ENCODE peak calls at places on chromosomes 3 and 15, in nine cellular contexts. S is ovary, N is H1, F is suprapubic skin, Q is spleen, O is heart left ventricle, D is endothelial cell of umbilical vein, E is body of pancreas, L is A549. A is an unnamed sample.

GRCh38 chr3:109161487-109162108 is 25.1 kb downstream of the C3orf85 start:
- DNase-seq in N (no peak), E (no peak), F (no peak), L (peak; percentile 17), O (no peak), D (no peak), S (no peak), Q (no peak), A (no peak)

GRCh38 chr3:178289544-178290160 is 246.6 kb upstream of the KCNMB2 start:
- DNase-seq in F (no peak), E (no peak), O (peak; percentile 52), N (no peak), Q (no peak), L (no peak), D (no peak), S (peak; percentile 38), A (no peak)

GRCh38 chr15:33031324-33031736 is 163.2 kb downstream of the FMN1 start:
- DNase-seq in E (peak; percentile 31), L (no peak), Q (no peak), D (no peak), F (no peak), O (no peak), S (no peak), N (no peak), A (no peak)

GRCh38 chr3:184652465-184652864 is 59.4 kb downstream of the MAGEF1 start:
- DNase-seq in L (no peak), S (no peak), N (no peak), D (no peak), O (no peak), Q (no peak), E (no peak), F (no peak), A (peak; percentile 71)

GRCh38 chr3:129063841-129064482 is 3.4 kb downstream of the GP9 start:
- DNase-seq in O (no peak), D (no peak), Q (peak; percentile 55), N (no peak), E (no peak), S (no peak), L (no peak), F (peak; percentile 53), A (no peak)

GRCh38 chr3:177641206-177641605 is 443.9 kb upstream of the TBL1XR1 start:
- DNase-seq in S (no peak), E (no peak), O (no peak), L (no peak), D (no peak), F (no peak), Q (no peak), N (no peak), A (no peak)

GRCh38 chr15:98292442-98293240 is 332.1 kb downstream of the ARRDC4 start:
- DNase-seq in Q (no peak), E (peak; percentile 32), S (no peak), O (peak; percentile 37), N (peak; percentile 93), D (peak; percentile 6), F (no peak), L (peak; percentile 56), A (peak; percentile 60)

GRCh38 chr15:34214135-34214534 is 4.2 kb upstream of the KATNBL1 start:
- DNase-seq in L (no peak), E (no peak), D (no peak), Q (no peak), N (peak; percentile 54), F (no peak), O (no peak), S (no peak), A (no peak)

GRCh38 chr15:78033864-78034263 is 43.6 kb downstream of the TBC1D2B start:
- DNase-seq in Q (no peak), F (no peak), O (no peak), L (no peak), N (no peak), S (no peak), E (no peak), D (peak; percentile 63), A (peak; percentile 40)

GRCh38 chr3:177606891-177607290 is 409.6 kb upstream of the TBL1XR1 start:
- DNase-seq in O (no peak), S (no peak), E (peak; percentile 61), F (no peak), Q (no peak), N (no peak), D (no peak), L (no peak), A (no peak)

GRCh38 chr3:110868106-110868505 is 203.5 kb upstream of the NECTIN3 start:
- DNase-seq in D (no peak), F (no peak), N (no peak), Q (no peak), E (no peak), O (no peak), L (no peak), S (no peak), A (no peak)

GRCh38 chr15:83210619-83211018 is 3.0 kb upstream of the HDGFL3 start:
- DNase-seq in S (no peak), D (no peak), E (peak; percentile 55), O (no peak), L (no peak), Q (no peak), F (no peak), N (no peak), A (no peak)

GRCh38 chr3:168517514-168518071 is 421.9 kb upstream of the GOLIM4 start:
- DNase-seq in S (no peak), L (no peak), N (no peak), E (peak; percentile 12), F (no peak), Q (no peak), D (no peak), O (no peak), A (no peak)

GRCh38 chr15:72227192-72227586 is 3.8 kb downstream of the PKM start:
- DNase-seq in E (no peak), D (peak; percentile 91), S (no peak), L (peak; percentile 71), Q (no peak), F (no peak), N (no peak), O (no peak), A (peak; percentile 65)

GRCh38 chr3:32440481-32441350 is 49.1 kb downstream of the CMTM7 start:
- DNase-seq in O (no peak), N (peak; percentile 32), F (no peak), S (no peak), E (no peak), D (no peak), L (no peak), Q (no peak), A (no peak)

GRCh38 chr15:67935244-67935643 is 95.4 kb upstream of the RNU6-1 start:
- DNase-seq in N (no peak), Q (no peak), F (no peak), O (no peak), D (no peak), L (no peak), S (no peak), E (no peak), A (no peak)

GRCh38 chr3:114454592-114455251 is 160.9 kb downstream of the TIGIT start:
- DNase-seq in O (peak; percentile 21), F (no peak), S (peak; percentile 43), E (no peak), D (peak; percentile 61), L (no peak), N (no peak), Q (no peak), A (no peak)

GRCh38 chr3:190361791-190362190 is 26.2 kb upstream of the CLDN16 start:
- DNase-seq in N (no peak), E (no peak), Q (no peak), D (no peak), O (no peak), F (no peak), L (no peak), S (no peak), A (no peak)

GRCh38 chr15:95682129-95682528 is 648.4 kb upstream of the NR2F2 start:
- DNase-seq in Q (no peak), D (no peak), S (no peak), N (no peak), F (no peak), E (no peak), O (no peak), L (no peak), A (no peak)

GRCh38 chr3:105367406-105368213 is 901 bp downstream of the ALCAM start:
- DNase-seq in O (peak; percentile 66), Q (peak; percentile 92), E (peak; percentile 71), F (peak; percentile 82), L (peak; percentile 65), S (peak; percentile 63), D (peak; percentile 67), N (peak; percentile 71), A (peak; percentile 97)

GRCh38 chr3:159854500-159855124 is 134.0 kb upstream of the IL12A start:
- DNase-seq in Q (no peak), D (peak; percentile 94), O (no peak), F (no peak), N (no peak), E (no peak), L (peak; percentile 69), S (no peak), A (no peak)

GRCh38 chr3:126540342-126540849 is 16.4 kb downstream of the CHST13 start:
- DNase-seq in Q (peak; percentile 54), D (peak; percentile 11), E (peak; percentile 28), S (peak; percentile 20), L (peak; percentile 33), N (no peak), F (peak; percentile 59), O (peak; percentile 38), A (peak; percentile 97)

DNA sequence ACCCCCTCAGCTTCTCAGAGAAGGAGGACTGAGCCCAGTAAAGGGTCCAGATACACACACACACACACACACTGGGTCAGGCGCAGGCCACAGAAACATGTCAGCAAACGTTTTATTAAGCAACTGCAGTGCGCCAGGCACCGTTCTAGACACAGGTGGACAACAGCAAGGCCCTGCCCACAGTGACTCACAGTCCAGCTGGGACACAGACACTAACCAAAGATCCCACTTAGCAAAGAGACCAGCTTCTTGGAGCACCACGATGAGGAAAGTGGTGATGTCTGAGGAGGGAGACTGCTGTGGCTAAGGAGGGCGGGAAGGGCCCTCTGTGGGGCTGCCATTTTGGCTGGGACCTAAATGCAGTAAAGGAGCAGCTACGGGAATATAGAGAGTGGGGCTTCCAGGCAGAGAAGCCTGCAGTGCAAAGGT is 2.8 kb upstream of the VILL start:
- DNase-seq in D (no peak), F (no peak), L (no peak), E (peak; percentile 51), O (peak; percentile 20), S (no peak), Q (peak; percentile 72), N (no peak), A (peak; percentile 44)
- TF ChIP-seq POLR2A in D (no peak), F (no peak), L (no peak), E (no peak), O (no peak), S (no peak), Q (no peak), N (no peak), A (no peak)

GRCh38 chr3:9902372-9903237 is at the start of gene IL17RE:
- DNase-seq in O (no peak), E (peak; percentile 70), Q (peak; percentile 64), N (peak; percentile 73), D (no peak), S (no peak), F (peak; percentile 73), L (no peak), A (peak; percentile 80)
- H3K4me3 ChIP-seq in O (no peak within 1 kb of the TSS), E (no peak within 1 kb of the TSS), Q (no peak within 1 kb of the TSS), N (no peak within 1 kb of the TSS), D (no peak within 1 kb of the TSS), S (no peak within 1 kb of the TSS), F (peak within 1 kb of the TSS; percentile 53), L (no peak within 1 kb of the TSS), A (peak within 1 kb of the TSS; percentile 82)

GRCh38 chr3:120473896-120474675 is 23.3 kb upstream of the FSTL1 start:
- DNase-seq in L (no peak), O (no peak), F (no peak), S (no peak), E (no peak), Q (no peak), D (no peak), N (no peak), A (no peak)
- TF ChIP-seq POLR2A in L (no peak), O (no peak), F (no peak), S (no peak), E (no peak), Q (no peak), D (no peak), N (no peak), A (no peak)

GRCh38 chr3:195565716-195566115 is 18.0 kb downstream of the APOD start:
- DNase-seq in S (no peak), Q (no peak), E (no peak), O (no peak), L (no peak), F (no peak), D (no peak), N (no peak), A (no peak)
- H3K4me3 ChIP-seq in S (no peak overlapping the region), Q (no peak overlapping the region), E (no peak overlapping the region), O (no peak overlapping the region), L (no peak overlapping the region), F (no peak overlapping the region), D (no peak overlapping the region), N (no peak overlapping the region), A (no peak overlapping the region)

A was measured in NB4.